ENCODE peak calls at places on chromosomes 5 and 9, in five cellular contexts. B is Peyer's patch, T is vagina, A is transverse colon, I is H1. O is an unnamed sample.

GRCh38 chr5:159712672-159713071 is 203.6 kb upstream of the ADRA1B start:
- DNase-seq in B (no peak), T (no peak), A (no peak), I (no peak), O (no peak)

GRCh38 chr5:111478266-111478665 is 34.1 kb downstream of the STARD4 start:
- DNase-seq in B (no peak), T (no peak), A (no peak), I (no peak), O (no peak)

GRCh38 chr9:18890372-18890771 is 142.6 kb downstream of the SAXO1 start:
- DNase-seq in B (no peak), T (no peak), A (no peak), I (no peak), O (no peak)

GRCh38 chr5:107090471-107090870 is 580.3 kb downstream of the EFNA5 start:
- DNase-seq in B (no peak), T (no peak), A (no peak), I (no peak), O (no peak)

GRCh38 chr5:38601133-38601842 is 44.8 kb upstream of the LIFR start:
- DNase-seq in B (no peak), T (no peak), A (no peak), I (no peak), O (no peak)

GRCh38 chr5:120932480-120932879 is 468.4 kb downstream of the PRR16 start:
- DNase-seq in B (no peak), T (no peak), A (no peak), I (no peak), O (no peak)

GRCh38 chr9:33737811-33738606 is 57.4 kb upstream of the PRSS3 start:
- DNase-seq in B (peak; percentile 71), T (no peak), A (peak; percentile 59), I (peak; percentile 65), O (no peak)

GRCh38 chr5:137760294-137761019 is 6.3 kb upstream of the HNRNPA0 start:
- DNase-seq in B (no peak), T (no peak), A (no peak), I (no peak), O (no peak)

GRCh38 chr9:137432687-137433348 is 8.3 kb downstream of the ENTPD8 start:
- DNase-seq in B (no peak), T (no peak), A (no peak), I (no peak), O (no peak)

GRCh38 chr9:97703437-97704326 is 6.5 kb upstream of the XPA start:
- DNase-seq in B (peak; percentile 61), T (no peak), A (no peak), I (no peak), O (no peak)

GRCh38 chr9:136093995-136094881 is 851 bp downstream of the NACC2 start:
- DNase-seq in B (peak; percentile 80), T (no peak), A (peak; percentile 74), I (no peak), O (peak; percentile 94)

GRCh38 chr5:117800261-117800660 is 1188.1 kb downstream of the DTWD2 start:
- DNase-seq in B (no peak), T (no peak), A (no peak), I (no peak), O (no peak)

GRCh38 chr9:119707228-119707627 is 338.0 kb upstream of the BRINP1 start:
- DNase-seq in B (no peak), T (no peak), A (no peak), I (no peak), O (peak; percentile 39)

GRCh38 chr9:117704024-117704575 is at the start of gene TLR4:
- DNase-seq in B (peak; percentile 85), T (no peak), A (peak; percentile 71), I (no peak), O (peak; percentile 95)
- TF ChIP-seq POLR2A in B (peak; percentile 44), T (no peak), A (peak; percentile 78), I (no peak), O (peak; percentile 27)

GRCh38 chr5:139751236-139751635 is 44.4 kb upstream of the PSD2 start:
- DNase-seq in B (no peak), T (no peak), A (no peak), I (no peak), O (no peak)
- H3K27me3 ChIP-seq in B (no peaks in the 10 kb centered on the region), T (peaks cover 13% of the 10 kb centered on the region), A (peaks cover 78% of the 10 kb centered on the region), I (peaks cover 75% of the 10 kb centered on the region), O (no peaks in the 10 kb centered on the region)

GRCh38 chr9:72187296-72187695 is 38.1 kb downstream of the GDA start:
- DNase-seq in B (no peak), T (no peak), A (no peak), I (no peak), O (peak; percentile 66)

DNA sequence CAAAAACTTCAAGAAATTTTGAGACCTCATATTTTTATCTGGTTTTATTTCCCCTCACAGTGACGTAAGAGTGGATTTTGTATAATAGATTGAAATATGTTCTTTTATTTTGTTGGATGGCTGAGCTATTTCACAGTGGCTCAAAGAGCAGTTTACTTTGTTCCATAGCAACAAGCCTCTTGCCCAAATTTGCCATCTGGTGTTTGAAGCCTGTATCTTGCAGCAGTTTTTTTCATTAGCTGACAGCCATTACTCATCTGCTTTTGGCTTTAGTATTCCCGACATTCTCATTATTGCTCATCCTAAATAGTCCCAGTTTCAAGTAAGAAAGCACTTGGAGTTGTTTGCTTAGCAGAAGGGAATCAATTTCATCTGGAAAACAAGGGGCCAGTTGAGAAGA is 36.3 kb downstream of the GDA start:
- DNase-seq in B (no peak), T (no peak), A (no peak), I (no peak), O (peak; percentile 10)
- H3K9me3 ChIP-seq in B (no peaks in the 10 kb centered on the region), T (no peaks in the 10 kb centered on the region), A (no peaks in the 10 kb centered on the region), I (peaks cover 10% of the 10 kb centered on the region), O (peaks cover 3% of the 10 kb centered on the region)

DNA sequence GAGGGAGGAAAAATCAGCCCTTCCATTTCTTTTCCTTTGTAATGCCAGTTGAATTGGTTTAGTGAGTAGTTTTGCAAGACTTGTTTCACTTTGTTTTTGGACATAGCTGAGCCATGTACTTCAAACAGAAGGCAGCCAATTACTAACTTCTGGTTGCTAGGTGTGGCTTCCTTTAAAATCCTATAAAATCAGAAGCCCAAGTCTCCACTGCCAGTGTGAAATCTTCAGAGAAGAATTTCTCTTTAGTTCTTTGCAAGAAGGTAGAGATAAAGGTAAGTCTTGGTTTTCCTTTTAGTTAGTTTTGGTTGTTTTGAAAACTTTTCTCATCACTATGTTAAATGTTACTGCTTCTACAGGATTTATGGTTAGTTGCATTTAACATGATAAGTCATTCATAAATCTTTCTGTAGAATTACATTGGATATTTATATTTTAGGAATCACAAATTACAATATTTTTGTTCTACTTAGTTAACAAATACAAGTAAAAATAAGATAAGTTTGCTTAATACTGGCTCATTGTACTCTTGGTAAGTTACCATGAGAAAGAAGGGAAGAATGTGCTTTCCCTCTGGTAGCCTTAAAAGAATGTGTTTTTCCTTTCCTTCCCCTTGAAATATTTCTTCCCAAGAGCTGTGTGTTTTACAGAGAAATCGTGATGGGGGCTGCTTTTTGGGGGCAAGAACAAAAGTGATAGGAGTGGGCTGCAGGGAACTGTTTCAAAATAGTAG is at the start of gene ANXA1:
- DNase-seq in B (no peak), T (no peak), A (no peak), I (no peak), O (no peak)
- TF ChIP-seq POLR2A in B (peak; percentile 53), T (no peak), A (peak; percentile 79), I (no peak), O (peak; percentile 70)

GRCh38 chr9:130294664-130295063 is 29.1 kb downstream of the HMCN2 start:
- DNase-seq in B (no peak), T (no peak), A (no peak), I (no peak), O (no peak)
- H3K27me3 ChIP-seq in B (no peaks in the 10 kb centered on the region), T (no peaks in the 10 kb centered on the region), A (peaks cover 6% of the 10 kb centered on the region), I (no peaks in the 10 kb centered on the region), O (no peaks in the 10 kb centered on the region)

GRCh38 chr9:11735391-11735790 is 957.8 kb upstream of the TYRP1 start:
- DNase-seq in B (no peak), T (no peak), A (no peak), I (no peak), O (no peak)
- H3K9me3 ChIP-seq in B (peaks cover 9% of the 10 kb centered on the region), T (no peaks in the 10 kb centered on the region), A (peaks cover 3% of the 10 kb centered on the region), I (no peaks in the 10 kb centered on the region), O (no peaks in the 10 kb centered on the region)

DNA sequence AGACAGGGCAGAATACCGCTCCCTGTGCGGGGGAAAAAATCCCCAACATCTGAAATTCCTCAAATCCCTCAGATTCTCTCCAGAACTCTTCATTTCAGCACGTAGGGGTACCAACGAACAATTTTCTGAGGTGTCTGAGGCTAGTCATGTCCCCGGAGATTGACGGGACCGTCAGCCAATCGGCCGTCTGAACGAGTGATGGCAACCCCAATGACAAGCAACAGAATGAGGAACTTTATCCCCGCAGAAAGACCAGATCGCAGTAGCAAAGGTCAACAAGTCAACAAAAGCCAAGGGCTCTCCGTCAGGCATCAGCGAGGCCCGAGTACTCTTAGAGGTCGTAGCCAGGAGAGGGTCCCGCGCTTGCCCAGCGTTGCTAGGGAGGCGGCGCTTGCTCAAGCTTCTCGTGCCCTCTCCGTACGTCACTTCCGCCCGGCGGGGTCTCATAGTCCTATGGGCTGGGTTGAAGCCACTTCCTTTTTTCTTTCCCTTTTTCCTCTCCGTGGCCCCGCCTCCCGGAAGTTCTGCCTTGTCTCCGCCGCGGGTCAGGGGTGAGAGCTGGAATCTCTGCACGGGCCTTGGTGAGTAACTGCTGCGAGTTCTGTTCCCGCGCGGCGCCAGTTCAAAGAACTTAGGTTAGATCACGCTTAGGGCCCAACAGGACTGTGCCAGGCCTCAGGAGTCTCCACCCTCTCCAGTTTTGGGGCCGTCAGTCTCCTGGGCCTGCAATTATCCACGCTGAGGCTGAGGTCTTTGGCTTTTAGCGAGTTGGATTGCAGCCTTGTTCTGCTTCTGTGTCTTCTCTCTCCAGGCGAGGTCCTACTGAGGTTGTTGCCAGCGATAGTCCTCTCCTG is at the start of gene RNF20:
- DNase-seq in B (peak; percentile 100), T (peak; percentile 99), A (peak; percentile 100), I (peak; percentile 99), O (peak; percentile 100)
- TF ChIP-seq POLR2A in B (no peak), T (no peak), A (peak; percentile 33), I (peak; percentile 28), O (no peak)